ENCODE peak calls at places on chromosomes 4 and X, in six cellular contexts. Q is T-helper 1 cell, X is gastrocnemius medialis, V is lung microvascular endothelial cell, D is fibroblast of mammary gland, G is glutamatergic neuron. S is an unnamed sample.

GRCh38 chr4:68617003-68617698 is 41.0 kb upstream of the UGT2B17 start:
- DNase-seq in Q (no peak), X (no peak), V (no peak), D (no peak), G (no peak), S (no peak)

GRCh38 chr4:134365852-134366251 is 164.3 kb upstream of the PABPC4L start:
- DNase-seq in Q (no peak), X (no peak), V (no peak), D (no peak), G (no peak), S (peak)

GRCh38 chr4:152454398-152455011 is 81.4 kb downstream of the FBXW7 start:
- DNase-seq in Q (no peak), X (no peak), V (peak), D (peak), G (no peak), S (peak)

GRCh38 chrX:124507276-124507675 is 160.9 kb downstream of the SH2D1A start:
- DNase-seq in Q (no peak), X (no peak), V (no peak), D (peak), G (no peak), S (no peak)

GRCh38 chr4:83931659-83932058 is 395.8 kb downstream of the GPAT3 start:
- DNase-seq in Q (no peak), X (no peak), V (no peak), D (no peak), G (no peak), S (no peak)

GRCh38 chr4:56976283-56976877 is 1.0 kb downstream of the NOA1 start:
- DNase-seq in Q (no peak), X (no peak), V (peak), D (no peak), G (peak), S (no peak)

GRCh38 chrX:69028006-69028760 is 137.1 kb downstream of the PJA1 start:
- DNase-seq in Q (no peak), X (no peak), V (no peak), D (no peak), G (no peak), S (no peak)

GRCh38 chr4:61886180-61886579 is 686.1 kb downstream of the ADGRL3 start:
- DNase-seq in Q (no peak), X (no peak), V (no peak), D (no peak), G (no peak), S (no peak)

GRCh38 chrX:117895418-117895817 is 221.2 kb downstream of the KLHL13 start:
- DNase-seq in Q (no peak), X (no peak), V (no peak), D (no peak), G (no peak), S (no peak)

GRCh38 chrX:49977319-49978090 is 55.1 kb downstream of the CLCN5 start:
- DNase-seq in Q (no peak), X (no peak), V (no peak), D (no peak), G (peak), S (no peak)

S was measured in HCEC 1CT.